ENCODE peak calls at places on chromosomes 2 and 18, in four cellular contexts. One of them, this sample, is unnamed.

GRCh38 chr18:37471619-37472018 is 94.0 kb downstream of the CELF4 start:
- DNase-seq in small intestine: no peak
- DNase-seq in activated naive CD4-positive, alpha-beta T cell treated with anti-CD3 and anti-CD28 coated beads, Interleukin-2, amount 50 U/mL, for 72 hours: no peak
- DNase-seq in body of pancreas: no peak
- DNase-seq in this sample: no peak

GRCh38 chr2:121513597-121514333 is 16.9 kb upstream of the RNU4ATAC start:
- DNase-seq in activated naive CD4-positive, alpha-beta T cell treated with anti-CD3 and anti-CD28 coated beads, Interleukin-2, amount 50 U/mL, for 72 hours: no peak
- DNase-seq in body of pancreas: no peak
- DNase-seq in small intestine: no peak
- DNase-seq in this sample: no peak

GRCh38 chr2:150557020-150557644 is 69.7 kb upstream of the RND3 start:
- DNase-seq in small intestine: no peak
- DNase-seq in activated naive CD4-positive, alpha-beta T cell treated with anti-CD3 and anti-CD28 coated beads, Interleukin-2, amount 50 U/mL, for 72 hours: no peak
- DNase-seq in body of pancreas: no peak
- DNase-seq in this sample: no peak

GRCh38 chr2:33375054-33375453 is 101.4 kb upstream of the RASGRP3 start:
- DNase-seq in activated naive CD4-positive, alpha-beta T cell treated with anti-CD3 and anti-CD28 coated beads, Interleukin-2, amount 50 U/mL, for 72 hours: no peak
- DNase-seq in body of pancreas: no peak
- DNase-seq in small intestine: no peak
- DNase-seq in this sample: peak

GRCh38 chr18:13584826-13585225 is 141.5 kb downstream of the FAM210A start:
- DNase-seq in body of pancreas: no peak
- DNase-seq in small intestine: no peak
- DNase-seq in activated naive CD4-positive, alpha-beta T cell treated with anti-CD3 and anti-CD28 coated beads, Interleukin-2, amount 50 U/mL, for 72 hours: no peak
- DNase-seq in this sample: no peak

GRCh38 chr2:10217499-10217861 is 85.2 kb upstream of the HPCAL1 start:
- DNase-seq in activated naive CD4-positive, alpha-beta T cell treated with anti-CD3 and anti-CD28 coated beads, Interleukin-2, amount 50 U/mL, for 72 hours: no peak
- DNase-seq in body of pancreas: no peak
- DNase-seq in small intestine: no peak
- DNase-seq in this sample: no peak

GRCh38 chr2:212713681-212714080 is 175.1 kb upstream of the ERBB4 start:
- DNase-seq in body of pancreas: no peak
- DNase-seq in activated naive CD4-positive, alpha-beta T cell treated with anti-CD3 and anti-CD28 coated beads, Interleukin-2, amount 50 U/mL, for 72 hours: no peak
- DNase-seq in small intestine: no peak
- DNase-seq in this sample: peak

GRCh38 chr18:58649966-58650816 is 21.1 kb upstream of the MALT1 start:
- DNase-seq in activated naive CD4-positive, alpha-beta T cell treated with anti-CD3 and anti-CD28 coated beads, Interleukin-2, amount 50 U/mL, for 72 hours: no peak
- DNase-seq in body of pancreas: no peak
- DNase-seq in small intestine: peak
- DNase-seq in this sample: no peak

GRCh38 chr2:217367464-217367863 is 507.6 kb upstream of the TNP1 start:
- DNase-seq in body of pancreas: no peak
- DNase-seq in activated naive CD4-positive, alpha-beta T cell treated with anti-CD3 and anti-CD28 coated beads, Interleukin-2, amount 50 U/mL, for 72 hours: no peak
- DNase-seq in small intestine: no peak
- DNase-seq in this sample: peak

GRCh38 chr18:12255626-12256026 is 1.5 kb downstream of the CIDEA start:
- DNase-seq in activated naive CD4-positive, alpha-beta T cell treated with anti-CD3 and anti-CD28 coated beads, Interleukin-2, amount 50 U/mL, for 72 hours: no peak
- DNase-seq in body of pancreas: no peak
- DNase-seq in small intestine: no peak
- DNase-seq in this sample: peak

GRCh38 chr2:230862292-230862691 is 2.5 kb upstream of the ITM2C start:
- DNase-seq in small intestine: no peak
- DNase-seq in body of pancreas: no peak
- DNase-seq in activated naive CD4-positive, alpha-beta T cell treated with anti-CD3 and anti-CD28 coated beads, Interleukin-2, amount 50 U/mL, for 72 hours: no peak
- DNase-seq in this sample: no peak

GRCh38 chr18:9173770-9174233 is 37.2 kb downstream of the ANKRD12 start:
- DNase-seq in body of pancreas: no peak
- DNase-seq in activated naive CD4-positive, alpha-beta T cell treated with anti-CD3 and anti-CD28 coated beads, Interleukin-2, amount 50 U/mL, for 72 hours: no peak
- DNase-seq in small intestine: no peak
- DNase-seq in this sample: no peak

GRCh38 chr2:20962939-20963543 is 80.8 kb downstream of the APOB start:
- DNase-seq in body of pancreas: peak
- DNase-seq in small intestine: peak
- DNase-seq in activated naive CD4-positive, alpha-beta T cell treated with anti-CD3 and anti-CD28 coated beads, Interleukin-2, amount 50 U/mL, for 72 hours: peak
- DNase-seq in this sample: peak

GRCh38 chr2:127576433-127577207 is 41.1 kb downstream of the MYO7B start:
- DNase-seq in small intestine: no peak
- DNase-seq in body of pancreas: no peak
- DNase-seq in activated naive CD4-positive, alpha-beta T cell treated with anti-CD3 and anti-CD28 coated beads, Interleukin-2, amount 50 U/mL, for 72 hours: no peak
- DNase-seq in this sample: no peak

GRCh38 chr2:70467831-70468810 is 85.5 kb downstream of the TGFA start:
- DNase-seq in small intestine: no peak
- DNase-seq in body of pancreas: no peak
- DNase-seq in activated naive CD4-positive, alpha-beta T cell treated with anti-CD3 and anti-CD28 coated beads, Interleukin-2, amount 50 U/mL, for 72 hours: no peak
- DNase-seq in this sample: no peak

GRCh38 chr18:48575301-48575657 is 36.4 kb downstream of the CTIF start:
- DNase-seq in small intestine: no peak
- DNase-seq in activated naive CD4-positive, alpha-beta T cell treated with anti-CD3 and anti-CD28 coated beads, Interleukin-2, amount 50 U/mL, for 72 hours: no peak
- DNase-seq in body of pancreas: no peak
- DNase-seq in this sample: no peak

GRCh38 chr2:222989431-222989830 is 62.6 kb upstream of the KCNE4 start:
- DNase-seq in body of pancreas: no peak
- DNase-seq in small intestine: no peak
- DNase-seq in activated naive CD4-positive, alpha-beta T cell treated with anti-CD3 and anti-CD28 coated beads, Interleukin-2, amount 50 U/mL, for 72 hours: no peak
- DNase-seq in this sample: no peak

GRCh38 chr2:191979221-191979730 is 132.4 kb upstream of the CAVIN2 start:
- DNase-seq in small intestine: peak
- DNase-seq in body of pancreas: no peak
- DNase-seq in activated naive CD4-positive, alpha-beta T cell treated with anti-CD3 and anti-CD28 coated beads, Interleukin-2, amount 50 U/mL, for 72 hours: no peak
- DNase-seq in this sample: no peak

GRCh38 chr2:132448771-132449170 is 32.2 kb downstream of the GPR39 start:
- DNase-seq in activated naive CD4-positive, alpha-beta T cell treated with anti-CD3 and anti-CD28 coated beads, Interleukin-2, amount 50 U/mL, for 72 hours: no peak
- DNase-seq in body of pancreas: peak
- DNase-seq in small intestine: peak
- DNase-seq in this sample: peak

GRCh38 chr2:199463708-199464613 is 6.2 kb upstream of the SATB2 start:
- DNase-seq in small intestine: no peak
- DNase-seq in activated naive CD4-positive, alpha-beta T cell treated with anti-CD3 and anti-CD28 coated beads, Interleukin-2, amount 50 U/mL, for 72 hours: no peak
- DNase-seq in body of pancreas: no peak
- DNase-seq in this sample: no peak

GRCh38 chr2:20224716-20225293 is at the start of gene SDC1:
- DNase-seq in body of pancreas: peak
- DNase-seq in activated naive CD4-positive, alpha-beta T cell treated with anti-CD3 and anti-CD28 coated beads, Interleukin-2, amount 50 U/mL, for 72 hours: no peak
- DNase-seq in small intestine: peak
- DNase-seq in this sample: peak

GRCh38 chr2:196510246-196510645 is 129.3 kb upstream of the CCDC150 start:
- DNase-seq in activated naive CD4-positive, alpha-beta T cell treated with anti-CD3 and anti-CD28 coated beads, Interleukin-2, amount 50 U/mL, for 72 hours: no peak
- DNase-seq in body of pancreas: no peak
- DNase-seq in small intestine: no peak
- DNase-seq in this sample: peak

GRCh38 chr2:161245671-161246070 is 62.6 kb upstream of the PSMD14 start:
- DNase-seq in small intestine: no peak
- DNase-seq in activated naive CD4-positive, alpha-beta T cell treated with anti-CD3 and anti-CD28 coated beads, Interleukin-2, amount 50 U/mL, for 72 hours: no peak
- DNase-seq in body of pancreas: no peak
- DNase-seq in this sample: no peak

GRCh38 chr2:215794829-215795546 is 218.4 kb downstream of the MREG start:
- DNase-seq in small intestine: no peak
- DNase-seq in body of pancreas: no peak
- DNase-seq in activated naive CD4-positive, alpha-beta T cell treated with anti-CD3 and anti-CD28 coated beads, Interleukin-2, amount 50 U/mL, for 72 hours: no peak
- DNase-seq in this sample: no peak

GRCh38 chr2:46540496-46541342 is 61.4 kb downstream of the TMEM247 start:
- DNase-seq in body of pancreas: peak
- DNase-seq in small intestine: no peak
- DNase-seq in activated naive CD4-positive, alpha-beta T cell treated with anti-CD3 and anti-CD28 coated beads, Interleukin-2, amount 50 U/mL, for 72 hours: no peak
- DNase-seq in this sample: peak

GRCh38 chr2:207109768-207110167 is 56.0 kb downstream of the KLF7 start:
- DNase-seq in activated naive CD4-positive, alpha-beta T cell treated with anti-CD3 and anti-CD28 coated beads, Interleukin-2, amount 50 U/mL, for 72 hours: no peak
- DNase-seq in small intestine: no peak
- DNase-seq in body of pancreas: no peak
- DNase-seq in this sample: no peak

GRCh38 chr18:32010124-32010745 is 8.4 kb upstream of the RNF125 start:
- DNase-seq in small intestine: peak
- DNase-seq in activated naive CD4-positive, alpha-beta T cell treated with anti-CD3 and anti-CD28 coated beads, Interleukin-2, amount 50 U/mL, for 72 hours: no peak
- DNase-seq in body of pancreas: no peak
- DNase-seq in this sample: peak

GRCh38 chr2:26327291-26328272 is 18.4 kb upstream of the SELENOI start:
- DNase-seq in activated naive CD4-positive, alpha-beta T cell treated with anti-CD3 and anti-CD28 coated beads, Interleukin-2, amount 50 U/mL, for 72 hours: no peak
- DNase-seq in small intestine: no peak
- DNase-seq in body of pancreas: no peak
- DNase-seq in this sample: no peak

GRCh38 chr2:79670198-79670597 is 157.3 kb downstream of the CTNNA2 start:
- DNase-seq in small intestine: no peak
- DNase-seq in activated naive CD4-positive, alpha-beta T cell treated with anti-CD3 and anti-CD28 coated beads, Interleukin-2, amount 50 U/mL, for 72 hours: no peak
- DNase-seq in body of pancreas: no peak
- DNase-seq in this sample: no peak

GRCh38 chr2:47221956-47222355 is 66.8 kb upstream of the STPG4 start:
- DNase-seq in activated naive CD4-positive, alpha-beta T cell treated with anti-CD3 and anti-CD28 coated beads, Interleukin-2, amount 50 U/mL, for 72 hours: no peak
- DNase-seq in body of pancreas: no peak
- DNase-seq in small intestine: no peak
- DNase-seq in this sample: no peak

GRCh38 chr2:95390272-95390880 is 12.1 kb upstream of the FAHD2A start:
- DNase-seq in small intestine: peak
- DNase-seq in activated naive CD4-positive, alpha-beta T cell treated with anti-CD3 and anti-CD28 coated beads, Interleukin-2, amount 50 U/mL, for 72 hours: no peak
- DNase-seq in body of pancreas: peak
- DNase-seq in this sample: no peak

GRCh38 chr2:60445684-60446184 is 107.7 kb downstream of the BCL11A start:
- DNase-seq in small intestine: peak
- DNase-seq in body of pancreas: no peak
- DNase-seq in activated naive CD4-positive, alpha-beta T cell treated with anti-CD3 and anti-CD28 coated beads, Interleukin-2, amount 50 U/mL, for 72 hours: no peak
- DNase-seq in this sample: no peak

GRCh38 chr2:6184532-6185302 is 492.5 kb downstream of the SOX11 start:
- DNase-seq in activated naive CD4-positive, alpha-beta T cell treated with anti-CD3 and anti-CD28 coated beads, Interleukin-2, amount 50 U/mL, for 72 hours: no peak
- DNase-seq in body of pancreas: no peak
- DNase-seq in small intestine: no peak
- DNase-seq in this sample: no peak

GRCh38 chr2:144242311-144242710 is 277.6 kb downstream of the ZEB2 start:
- DNase-seq in body of pancreas: no peak
- DNase-seq in activated naive CD4-positive, alpha-beta T cell treated with anti-CD3 and anti-CD28 coated beads, Interleukin-2, amount 50 U/mL, for 72 hours: no peak
- DNase-seq in small intestine: no peak
- DNase-seq in this sample: no peak

GRCh38 chr2:172953970-172954852 is 121.4 kb upstream of the MAP3K20 start:
- DNase-seq in small intestine: no peak
- DNase-seq in body of pancreas: no peak
- DNase-seq in activated naive CD4-positive, alpha-beta T cell treated with anti-CD3 and anti-CD28 coated beads, Interleukin-2, amount 50 U/mL, for 72 hours: no peak
- DNase-seq in this sample: peak

GRCh38 chr18:74290831-74291770 is 662 bp downstream of the CYB5A start:
- DNase-seq in body of pancreas: peak
- DNase-seq in small intestine: peak
- DNase-seq in activated naive CD4-positive, alpha-beta T cell treated with anti-CD3 and anti-CD28 coated beads, Interleukin-2, amount 50 U/mL, for 72 hours: no peak
- DNase-seq in this sample: peak

GRCh38 chr2:226985227-226985946 is 149.5 kb downstream of the RHBDD1 start:
- DNase-seq in small intestine: peak
- DNase-seq in body of pancreas: peak
- DNase-seq in activated naive CD4-positive, alpha-beta T cell treated with anti-CD3 and anti-CD28 coated beads, Interleukin-2, amount 50 U/mL, for 72 hours: no peak
- DNase-seq in this sample: peak

GRCh38 chr18:42712065-42712464 is 403.4 kb downstream of the RIT2 start:
- DNase-seq in activated naive CD4-positive, alpha-beta T cell treated with anti-CD3 and anti-CD28 coated beads, Interleukin-2, amount 50 U/mL, for 72 hours: no peak
- DNase-seq in body of pancreas: no peak
- DNase-seq in small intestine: no peak
- DNase-seq in this sample: no peak

GRCh38 chr2:149744845-149745244 is 157.3 kb upstream of the MMADHC start:
- DNase-seq in small intestine: no peak
- DNase-seq in activated naive CD4-positive, alpha-beta T cell treated with anti-CD3 and anti-CD28 coated beads, Interleukin-2, amount 50 U/mL, for 72 hours: no peak
- DNase-seq in body of pancreas: no peak
- DNase-seq in this sample: peak

GRCh38 chr2:230770804-230771203 is 58.2 kb downstream of the CAB39 start:
- DNase-seq in small intestine: no peak
- DNase-seq in activated naive CD4-positive, alpha-beta T cell treated with anti-CD3 and anti-CD28 coated beads, Interleukin-2, amount 50 U/mL, for 72 hours: no peak
- DNase-seq in body of pancreas: no peak
- DNase-seq in this sample: no peak

This sample was measured in bronchial epithelial cell.